ENCODE peak calls at places on chromosomes 6 and 20, in six cellular contexts. J, L, C, Q, N and O are unnamed samples.
A peak's percentile ranks its signal among the peaks of the same experiment; 100 is the strongest.

GRCh38 chr6:110509617-110510231 is 33.3 kb upstream of the SLC22A16 start:
- DNase-seq in J (no peak), L (no peak), C (peak; percentile 76), Q (peak; percentile 94), N (peak; percentile 45), O (peak; percentile 92)

GRCh38 chr6:109595998-109596397 is 95.0 kb downstream of the AK9 start:
- DNase-seq in J (no peak), L (no peak), C (peak; percentile 47), Q (peak; percentile 12), N (no peak), O (peak; percentile 37)

GRCh38 chr6:166179704-166180103 is 12.1 kb upstream of the TBXT start:
- DNase-seq in J (no peak), L (no peak), C (no peak), Q (no peak), N (no peak), O (no peak)

GRCh38 chr6:128492386-128492785 is 28.0 kb downstream of the PTPRK start:
- DNase-seq in J (no peak), L (no peak), C (no peak), Q (peak; percentile 76), N (no peak), O (peak; percentile 78)

GRCh38 chr20:24492031-24492607 is 22.7 kb downstream of the SYNDIG1 start:
- DNase-seq in J (no peak), L (no peak), C (no peak), Q (no peak), N (no peak), O (no peak)

GRCh38 chr6:141925001-141925400 is 207.7 kb upstream of the GJE1 start:
- DNase-seq in J (no peak), L (no peak), C (peak; percentile 21), Q (peak; percentile 25), N (no peak), O (peak; percentile 36)

GRCh38 chr6:92180090-92180489 is 1239.3 kb downstream of the EPHA7 start:
- DNase-seq in J (no peak), L (no peak), C (no peak), Q (peak; percentile 1), N (no peak), O (no peak)

GRCh38 chr6:51260003-51260402 is 441.3 kb downstream of the TFAP2B start:
- DNase-seq in J (no peak), L (no peak), C (no peak), Q (no peak), N (no peak), O (no peak)

DNA sequence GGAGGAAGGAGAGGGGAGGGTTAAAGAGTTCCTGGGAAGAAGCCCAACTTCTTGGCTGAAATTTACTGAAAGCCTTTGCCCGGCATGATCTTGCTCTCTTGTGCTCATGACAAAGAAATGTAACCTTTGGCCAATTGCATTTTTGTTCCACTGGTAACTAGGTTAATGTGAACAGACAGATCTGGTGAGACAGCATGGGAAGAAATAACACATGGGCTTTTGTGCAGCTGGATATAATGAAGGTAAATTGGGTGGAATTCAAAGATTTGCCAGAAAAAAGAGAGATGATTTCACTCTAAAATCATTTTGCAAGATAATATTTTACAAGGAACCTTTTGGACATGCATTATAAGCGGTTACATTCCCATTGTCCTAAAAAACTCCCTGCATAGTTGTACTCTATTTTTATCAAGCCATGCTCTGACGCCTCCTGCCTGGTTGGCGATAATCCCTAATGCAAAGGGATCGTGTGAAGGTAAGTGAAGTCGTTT is 161.1 kb upstream of the AGPAT4 start:
- DNase-seq in J (no peak), L (no peak), C (peak; percentile 98), Q (peak; percentile 100), N (peak; percentile 38), O (peak; percentile 96)
- TF ChIP-seq CTCF in J (no peak), L (no peak), C (no peak), Q (no peak), N (no peak), O (no peak)

DNA sequence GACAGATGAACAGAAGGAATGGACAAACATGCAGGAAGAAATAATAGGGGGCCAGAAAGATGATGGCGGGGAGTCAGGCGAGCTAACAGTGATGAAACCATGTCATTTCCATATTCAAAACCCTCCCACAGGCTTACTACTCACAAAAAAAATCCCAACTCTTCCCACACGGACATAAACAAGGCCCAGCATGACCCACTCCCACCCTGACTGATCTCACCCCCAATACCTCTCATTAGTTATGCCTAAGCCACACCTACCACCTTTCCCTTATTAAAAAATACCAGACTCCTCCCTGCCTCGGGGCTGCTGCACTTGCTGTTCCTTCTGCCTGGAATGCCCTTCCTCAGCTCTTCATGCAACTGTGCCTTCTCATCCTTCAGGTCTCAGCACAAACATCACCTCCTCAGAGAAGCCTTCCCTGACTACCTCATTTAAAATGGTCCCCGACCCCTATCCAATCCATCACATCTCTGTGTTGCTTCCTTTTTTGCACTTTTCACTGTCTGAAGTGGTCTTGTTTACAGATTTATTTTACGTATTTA is 145.8 kb downstream of the PREX1 start:
- DNase-seq in J (no peak), L (no peak), C (no peak), Q (no peak), N (no peak), O (no peak)
- H3K4me3 ChIP-seq in J (peak overlapping the region; percentile 42), L (no peak overlapping the region), C (no peak overlapping the region), Q (no peak overlapping the region), N (peak overlapping the region; percentile 49), O (no peak overlapping the region)

DNA sequence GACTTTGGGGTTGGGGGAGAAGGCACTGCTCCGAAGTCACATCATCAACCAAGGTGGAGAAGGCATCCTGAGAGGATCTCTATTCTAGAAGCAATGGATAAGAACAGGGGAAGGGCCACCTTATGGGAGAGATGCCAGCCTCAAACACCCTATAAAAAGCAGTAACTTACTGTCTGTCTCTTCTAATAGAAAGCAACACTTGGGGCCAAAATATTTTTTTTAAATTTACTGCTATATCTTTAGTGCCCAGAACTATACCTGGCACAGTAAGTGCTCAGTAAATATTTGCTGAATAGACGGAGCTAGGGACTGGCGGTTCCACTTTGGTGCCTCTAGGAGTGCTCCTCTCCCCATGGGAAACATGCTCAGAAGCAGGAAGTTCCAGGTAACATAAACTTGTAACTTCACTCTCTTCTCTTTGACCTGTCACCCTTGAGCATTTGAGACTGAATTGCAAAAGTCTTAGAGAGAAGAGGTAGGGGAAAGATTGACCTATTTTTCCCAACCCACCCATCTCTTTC is 807 bp upstream of the OTOR start:
- DNase-seq in J (no peak), L (no peak), C (no peak), Q (no peak), N (no peak), O (no peak)
- TF ChIP-seq CTCF in J (no peak), L (no peak), C (no peak), Q (no peak), N (no peak), O (no peak)

DNA sequence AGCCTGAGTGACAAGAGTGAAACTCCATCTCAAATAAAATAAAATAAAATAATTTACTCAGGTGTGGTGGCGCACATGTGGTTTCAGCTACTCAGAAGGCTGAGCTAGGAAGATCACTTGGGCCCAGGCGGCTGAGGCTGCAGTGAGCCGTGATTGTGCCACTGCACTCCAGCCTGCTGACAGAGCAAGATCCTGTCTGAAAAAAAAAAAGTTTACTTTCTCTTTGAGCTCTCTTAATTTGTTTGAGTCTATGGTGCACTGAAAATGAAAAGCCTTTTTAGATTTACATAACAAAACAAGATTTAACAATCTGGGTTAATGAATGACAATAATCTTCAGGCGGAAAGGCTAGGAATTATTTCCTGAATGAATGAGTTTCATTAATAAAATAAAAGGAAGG is 23.3 kb upstream of the NHSL1 start:
- DNase-seq in J (no peak), L (no peak), C (no peak), Q (no peak), N (no peak), O (no peak)
- H3K4me3 ChIP-seq in J (no peak overlapping the region), L (no peak overlapping the region), C (no peak overlapping the region), Q (no peak overlapping the region), N (no peak overlapping the region), O (no peak overlapping the region)